ENCODE peak calls at places on chromosomes 5 and 9, in eight cellular contexts. H is tibial artery; W is endodermal cell; S is islet precursor cell; R is CD8-positive, alpha-beta memory T cell; Z is NCI-H460; L is RWPE1; Y is NCI-H1694. P is an unnamed sample.

GRCh38 chr5:115831163-115831768 is 10.1 kb downstream of the ATG12 start:
- DNase-seq in L (peak; percentile 51), S (no peak), H (no peak), Z (peak; percentile 50), Y (no peak), R (peak; percentile 24), W (peak; percentile 62), P (peak; percentile 29)

GRCh38 chr9:127634021-127634420 is 21.9 kb downstream of the STXBP1 start:
- DNase-seq in R (no peak), Y (no peak), Z (no peak), S (no peak), W (peak; percentile 62), L (no peak), H (no peak), P (no peak)

GRCh38 chr5:141725909-141726308 is 43.9 kb upstream of the ARAP3 start:
- DNase-seq in R (no peak), H (no peak), Y (no peak), W (no peak), L (peak; percentile 47), Z (peak; percentile 26), S (no peak), P (no peak)

GRCh38 chr9:3181049-3181953 is 337.4 kb upstream of the PUM3 start:
- DNase-seq in W (peak; percentile 91), S (peak; percentile 87), R (no peak), L (peak; percentile 4), Y (peak; percentile 68), Z (peak; percentile 15), H (no peak), P (no peak)

GRCh38 chr5:132372122-132372521 is 2.6 kb downstream of the SLC22A5 start:
- DNase-seq in S (peak; percentile 41), Z (no peak), R (no peak), Y (no peak), L (no peak), W (no peak), H (no peak), P (no peak)

GRCh38 chr9:12935714-12936113 is 160.9 kb downstream of the LURAP1L start:
- DNase-seq in W (no peak), Y (no peak), H (no peak), L (no peak), Z (no peak), S (no peak), R (no peak), P (no peak)

GRCh38 chr9:2874001-2874750 is 30.3 kb upstream of the PUM3 start:
- DNase-seq in H (no peak), R (no peak), Z (no peak), Y (no peak), S (no peak), L (no peak), W (no peak), P (no peak)

GRCh38 chr9:11821541-11821940 is 871.6 kb upstream of the TYRP1 start:
- DNase-seq in S (peak; percentile 49), Z (no peak), L (no peak), Y (peak; percentile 0), H (no peak), R (no peak), W (no peak), P (no peak)

GRCh38 chr5:55241756-55242155 is 8.3 kb upstream of the CCNO start:
- DNase-seq in H (no peak), Z (no peak), L (no peak), W (no peak), Y (no peak), S (no peak), R (no peak), P (no peak)

GRCh38 chr5:14741131-14741530 is 76.6 kb downstream of the OTULIN start:
- DNase-seq in R (no peak), L (no peak), H (no peak), Z (no peak), W (no peak), S (no peak), Y (peak; percentile 84), P (no peak)

GRCh38 chr9:30628915-30629564 is 1755.4 kb upstream of the ACO1 start:
- DNase-seq in Z (no peak), H (no peak), S (no peak), Y (no peak), L (no peak), R (no peak), W (no peak), P (no peak)

GRCh38 chr9:19032411-19032810 is 598 bp downstream of the SAXO1 start:
- DNase-seq in H (no peak), R (no peak), S (no peak), Z (no peak), L (no peak), Y (no peak), W (no peak), P (no peak)

GRCh38 chr5:137072376-137073174 is 426.6 kb downstream of the SPOCK1 start:
- DNase-seq in W (no peak), R (no peak), S (no peak), L (no peak), H (no peak), Y (no peak), Z (no peak), P (no peak)